ENCODE peak calls at places on chromosomes 6 and 20, in seven cellular contexts. One of them, this sample, is unnamed.

GRCh38 chr6:92647630-92648029 is 771.7 kb downstream of the EPHA7 start:
- DNase-seq in H9: no peak
- DNase-seq in esophagus squamous epithelium: no peak
- DNase-seq in stomach: no peak
- DNase-seq in transverse colon: no peak
- DNase-seq in cardiac muscle cell: no peak
- DNase-seq in upper lobe of right lung: no peak
- DNase-seq in this sample: no peak

GRCh38 chr6:43738877-43739641 is 31.0 kb upstream of the VEGFA start:
- DNase-seq in upper lobe of right lung: peak
- DNase-seq in H9: peak
- DNase-seq in esophagus squamous epithelium: no peak
- DNase-seq in cardiac muscle cell: no peak
- DNase-seq in stomach: no peak
- DNase-seq in transverse colon: no peak
- DNase-seq in this sample: no peak

GRCh38 chr6:135126034-135126433 is 55.1 kb upstream of the MYB start:
- DNase-seq in cardiac muscle cell: no peak
- DNase-seq in esophagus squamous epithelium: no peak
- DNase-seq in transverse colon: no peak
- DNase-seq in H9: no peak
- DNase-seq in upper lobe of right lung: no peak
- DNase-seq in stomach: no peak
- DNase-seq in this sample: no peak

GRCh38 chr6:32627831-32628230 is 9.4 kb upstream of the HLA-DQA1 start:
- DNase-seq in cardiac muscle cell: no peak
- DNase-seq in upper lobe of right lung: peak
- DNase-seq in transverse colon: peak
- DNase-seq in esophagus squamous epithelium: no peak
- DNase-seq in stomach: peak
- DNase-seq in H9: peak
- DNase-seq in this sample: no peak

GRCh38 chr6:75205776-75206334 is at the start of gene COL12A1:
- DNase-seq in upper lobe of right lung: peak
- DNase-seq in transverse colon: peak
- DNase-seq in stomach: peak
- DNase-seq in cardiac muscle cell: peak
- DNase-seq in esophagus squamous epithelium: peak
- DNase-seq in H9: peak
- DNase-seq in this sample: peak

GRCh38 chr20:49399329-49399728 is 83.1 kb downstream of the KCNB1 start:
- DNase-seq in stomach: no peak
- DNase-seq in transverse colon: no peak
- DNase-seq in esophagus squamous epithelium: no peak
- DNase-seq in upper lobe of right lung: no peak
- DNase-seq in H9: no peak
- DNase-seq in cardiac muscle cell: no peak
- DNase-seq in this sample: no peak

GRCh38 chr20:60921021-60921622 is 330.9 kb upstream of the CDH4 start:
- DNase-seq in cardiac muscle cell: peak
- DNase-seq in stomach: no peak
- DNase-seq in upper lobe of right lung: peak
- DNase-seq in transverse colon: no peak
- DNase-seq in H9: peak
- DNase-seq in esophagus squamous epithelium: no peak
- DNase-seq in this sample: no peak

GRCh38 chr20:1275919-1276318 is 9.8 kb downstream of the SNPH start:
- DNase-seq in upper lobe of right lung: no peak
- DNase-seq in esophagus squamous epithelium: no peak
- DNase-seq in H9: no peak
- DNase-seq in transverse colon: no peak
- DNase-seq in cardiac muscle cell: no peak
- DNase-seq in stomach: no peak
- DNase-seq in this sample: no peak

GRCh38 chr6:165621950-165622349 is 41.1 kb downstream of the PDE10A start:
- DNase-seq in stomach: no peak
- DNase-seq in H9: no peak
- DNase-seq in esophagus squamous epithelium: no peak
- DNase-seq in upper lobe of right lung: no peak
- DNase-seq in transverse colon: no peak
- DNase-seq in cardiac muscle cell: no peak
- DNase-seq in this sample: no peak

GRCh38 chr20:36745234-36745926 is 510 bp downstream of the NDRG3 start:
- DNase-seq in esophagus squamous epithelium: no peak
- DNase-seq in H9: no peak
- DNase-seq in stomach: peak
- DNase-seq in upper lobe of right lung: no peak
- DNase-seq in cardiac muscle cell: peak
- DNase-seq in transverse colon: peak
- DNase-seq in this sample: no peak

GRCh38 chr20:21503345-21503744 is 10.5 kb downstream of the NKX2-2 start:
- DNase-seq in H9: no peak
- DNase-seq in upper lobe of right lung: no peak
- DNase-seq in cardiac muscle cell: no peak
- DNase-seq in stomach: no peak
- DNase-seq in transverse colon: no peak
- DNase-seq in esophagus squamous epithelium: no peak
- DNase-seq in this sample: peak

GRCh38 chr20:62795023-62795761 is 1.1 kb upstream of the MRGBP start:
- DNase-seq in stomach: no peak
- DNase-seq in H9: peak
- DNase-seq in cardiac muscle cell: peak
- DNase-seq in transverse colon: peak
- DNase-seq in esophagus squamous epithelium: no peak
- DNase-seq in upper lobe of right lung: peak
- DNase-seq in this sample: no peak

GRCh38 chr6:132888701-132889100 is 74.3 kb downstream of the RPS12 start:
- DNase-seq in transverse colon: no peak
- DNase-seq in H9: no peak
- DNase-seq in upper lobe of right lung: no peak
- DNase-seq in stomach: no peak
- DNase-seq in esophagus squamous epithelium: no peak
- DNase-seq in cardiac muscle cell: no peak
- DNase-seq in this sample: no peak

GRCh38 chr20:17518339-17519052 is 12.7 kb downstream of the BFSP1 start:
- DNase-seq in esophagus squamous epithelium: no peak
- DNase-seq in H9: peak
- DNase-seq in stomach: no peak
- DNase-seq in cardiac muscle cell: no peak
- DNase-seq in transverse colon: no peak
- DNase-seq in upper lobe of right lung: no peak
- DNase-seq in this sample: no peak

GRCh38 chr20:63121749-63122405 is 94.1 kb downstream of the YTHDF1 start:
- DNase-seq in H9: peak
- DNase-seq in cardiac muscle cell: no peak
- DNase-seq in transverse colon: no peak
- DNase-seq in stomach: no peak
- DNase-seq in esophagus squamous epithelium: no peak
- DNase-seq in upper lobe of right lung: peak
- DNase-seq in this sample: no peak

GRCh38 chr6:148044261-148044731 is 298.3 kb upstream of the SASH1 start:
- DNase-seq in cardiac muscle cell: no peak
- DNase-seq in upper lobe of right lung: no peak
- DNase-seq in H9: no peak
- DNase-seq in transverse colon: no peak
- DNase-seq in stomach: no peak
- DNase-seq in esophagus squamous epithelium: no peak
- DNase-seq in this sample: no peak

GRCh38 chr6:69867075-69867911 is 937 bp downstream of the COL19A1 start:
- DNase-seq in esophagus squamous epithelium: no peak
- DNase-seq in H9: peak
- DNase-seq in upper lobe of right lung: peak
- DNase-seq in transverse colon: peak
- DNase-seq in cardiac muscle cell: peak
- DNase-seq in stomach: peak
- DNase-seq in this sample: no peak

GRCh38 chr20:23189341-23189740 is 103.2 kb upstream of the CD93 start:
- DNase-seq in H9: no peak
- DNase-seq in stomach: no peak
- DNase-seq in transverse colon: no peak
- DNase-seq in upper lobe of right lung: no peak
- DNase-seq in esophagus squamous epithelium: no peak
- DNase-seq in cardiac muscle cell: no peak
- DNase-seq in this sample: no peak

DNA sequence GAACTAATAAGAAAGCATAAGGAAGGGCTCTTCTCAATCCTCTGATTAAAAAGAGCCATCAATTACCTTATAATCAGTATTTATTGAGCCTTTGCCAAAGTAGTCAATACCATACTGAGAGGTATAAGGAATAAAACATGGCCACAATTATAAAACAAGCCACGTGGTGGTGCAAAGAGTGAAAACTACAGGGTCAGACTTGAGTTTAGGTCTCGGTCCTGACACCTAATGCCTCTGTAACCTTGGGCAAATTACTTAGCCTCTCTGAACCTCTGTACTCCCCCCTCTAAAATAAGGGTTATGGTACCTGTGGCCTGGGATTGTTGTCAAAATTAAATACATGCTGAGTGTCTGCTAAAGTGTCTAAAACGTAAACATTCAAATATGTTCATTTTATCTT is 11.8 kb downstream of the TRIM10 start:
- DNase-seq in transverse colon: no peak
- DNase-seq in stomach: no peak
- DNase-seq in esophagus squamous epithelium: no peak
- DNase-seq in upper lobe of right lung: no peak
- DNase-seq in H9: no peak
- DNase-seq in cardiac muscle cell: no peak
- DNase-seq in this sample: no peak
- TF ChIP-seq CTCF in transverse colon: no peak
- TF ChIP-seq CTCF in stomach: no peak
- TF ChIP-seq CTCF in esophagus squamous epithelium: no peak
- TF ChIP-seq CTCF in upper lobe of right lung: no peak
- TF ChIP-seq CTCF in H9: no peak
- TF ChIP-seq CTCF in cardiac muscle cell: peak
- TF ChIP-seq CTCF in this sample: peak

DNA sequence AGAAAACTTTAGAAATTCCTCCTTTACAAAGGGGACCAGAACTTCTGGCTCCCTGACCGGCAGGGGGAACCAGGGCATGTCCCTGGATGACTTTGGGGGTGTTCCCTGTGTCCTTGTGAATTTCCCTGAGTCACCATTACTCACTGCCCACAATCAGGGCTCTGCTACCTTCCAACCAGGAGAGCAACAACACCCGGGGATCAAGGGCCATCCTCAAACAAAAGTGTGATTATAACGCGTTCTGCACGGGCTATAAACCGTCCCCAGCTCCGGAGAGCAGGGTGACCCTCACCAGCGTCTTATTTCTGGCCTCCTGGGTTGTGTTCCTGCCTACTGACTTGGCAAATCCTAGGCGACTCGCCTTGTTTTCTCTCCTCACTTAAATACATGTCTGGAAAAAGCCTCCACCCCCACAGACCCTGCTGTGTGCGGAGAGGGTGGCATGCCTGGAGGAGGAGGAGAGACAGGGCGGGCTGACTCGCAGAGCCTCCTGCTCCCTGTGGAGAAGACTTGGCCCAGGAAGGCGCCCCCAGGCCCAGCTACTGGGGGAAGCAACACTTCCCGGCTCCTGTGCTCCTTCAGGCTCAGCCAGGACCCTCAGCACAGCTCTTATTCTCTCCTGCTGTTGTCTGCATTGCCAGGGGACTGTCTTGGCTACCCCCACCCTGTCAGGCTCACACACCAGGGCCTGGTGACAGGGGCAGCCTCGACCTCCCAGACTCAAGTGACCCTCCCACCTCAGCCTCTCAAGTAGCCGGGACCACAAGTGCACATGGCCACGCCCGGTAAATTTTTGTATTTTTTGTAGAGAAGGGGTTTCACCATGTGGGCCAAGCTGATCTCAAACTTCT is 54.1 kb downstream of the FGD2 start:
- DNase-seq in H9: peak
- DNase-seq in transverse colon: peak
- DNase-seq in esophagus squamous epithelium: no peak
- DNase-seq in stomach: peak
- DNase-seq in cardiac muscle cell: peak
- DNase-seq in upper lobe of right lung: peak
- DNase-seq in this sample: peak
- TF ChIP-seq CTCF in H9: peak
- TF ChIP-seq CTCF in transverse colon: peak
- TF ChIP-seq CTCF in esophagus squamous epithelium: no peak
- TF ChIP-seq CTCF in stomach: peak
- TF ChIP-seq CTCF in cardiac muscle cell: peak
- TF ChIP-seq CTCF in upper lobe of right lung: peak
- TF ChIP-seq CTCF in this sample: peak

DNA sequence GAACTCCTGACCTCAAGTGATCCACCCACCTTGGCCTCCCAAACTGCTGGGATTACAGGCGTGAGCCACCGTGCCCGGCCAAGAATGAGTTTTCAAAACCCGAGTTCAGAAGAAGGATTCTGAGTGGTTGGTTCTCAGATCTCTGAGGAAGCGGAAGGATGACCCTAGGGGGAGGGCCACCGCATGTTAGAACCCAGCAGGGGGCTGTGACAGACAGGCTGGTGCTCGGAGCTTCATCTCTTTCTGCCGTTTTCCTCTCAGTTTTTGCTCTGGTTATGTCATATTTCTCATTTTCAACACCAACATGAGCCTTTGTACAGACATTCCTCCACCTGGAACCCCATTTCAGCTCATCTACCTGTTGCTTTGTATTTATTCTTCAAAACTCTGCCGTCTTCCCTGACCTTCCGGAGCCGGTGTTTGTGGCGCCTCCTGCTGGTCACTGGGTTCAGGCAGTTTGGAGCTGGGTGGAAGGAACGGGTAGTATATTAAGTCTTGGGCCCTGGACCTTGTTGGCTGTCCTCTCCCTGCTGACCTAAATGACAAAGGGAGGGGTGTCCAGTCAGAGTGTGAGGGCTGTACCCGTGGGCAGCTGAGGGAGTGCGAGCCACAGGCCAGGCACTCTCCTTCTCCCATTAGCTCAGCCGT is at the start of gene DEFB123:
- DNase-seq in stomach: no peak
- DNase-seq in transverse colon: no peak
- DNase-seq in cardiac muscle cell: no peak
- DNase-seq in upper lobe of right lung: no peak
- DNase-seq in H9: no peak
- DNase-seq in esophagus squamous epithelium: no peak
- DNase-seq in this sample: no peak
- TF ChIP-seq CTCF in stomach: no peak
- TF ChIP-seq CTCF in transverse colon: peak
- TF ChIP-seq CTCF in cardiac muscle cell: no peak
- TF ChIP-seq CTCF in upper lobe of right lung: no peak
- TF ChIP-seq CTCF in H9: peak
- TF ChIP-seq CTCF in esophagus squamous epithelium: no peak
- TF ChIP-seq CTCF in this sample: peak

GRCh38 chr6:53279301-53279700 is 69.4 kb downstream of the ELOVL5 start:
- DNase-seq in cardiac muscle cell: no peak
- DNase-seq in H9: no peak
- DNase-seq in transverse colon: no peak
- DNase-seq in stomach: no peak
- DNase-seq in upper lobe of right lung: no peak
- DNase-seq in esophagus squamous epithelium: no peak
- DNase-seq in this sample: no peak

GRCh38 chr6:53268858-53269608 is 79.7 kb downstream of the ELOVL5 start:
- DNase-seq in stomach: no peak
- DNase-seq in esophagus squamous epithelium: no peak
- DNase-seq in upper lobe of right lung: no peak
- DNase-seq in cardiac muscle cell: no peak
- DNase-seq in transverse colon: no peak
- DNase-seq in H9: no peak
- DNase-seq in this sample: no peak

GRCh38 chr6:53269827-53270226 is 78.9 kb downstream of the ELOVL5 start:
- DNase-seq in upper lobe of right lung: no peak
- DNase-seq in H9: no peak
- DNase-seq in esophagus squamous epithelium: no peak
- DNase-seq in cardiac muscle cell: no peak
- DNase-seq in stomach: no peak
- DNase-seq in transverse colon: no peak
- DNase-seq in this sample: no peak

GRCh38 chr6:53273356-53273755 is 75.4 kb downstream of the ELOVL5 start:
- DNase-seq in upper lobe of right lung: no peak
- DNase-seq in H9: no peak
- DNase-seq in cardiac muscle cell: no peak
- DNase-seq in esophagus squamous epithelium: no peak
- DNase-seq in transverse colon: no peak
- DNase-seq in stomach: no peak
- DNase-seq in this sample: no peak
- TF ChIP-seq CTCF in upper lobe of right lung: no peak
- TF ChIP-seq CTCF in H9: peak
- TF ChIP-seq CTCF in cardiac muscle cell: peak
- TF ChIP-seq CTCF in esophagus squamous epithelium: no peak
- TF ChIP-seq CTCF in transverse colon: no peak
- TF ChIP-seq CTCF in stomach: no peak
- TF ChIP-seq CTCF in this sample: no peak